ENCODE peak calls at places on chromosomes 12 and 14, in ten cellular contexts. M is lower lobe of right lung, T is left ventricle myocardium inferior, H is glutamatergic neuron, C is heart left ventricle, X is PC-3, A is adrenal gland, Z is A549, N is stomach, S is left lung. Q is an unnamed sample.

GRCh38 chr12:61706783-61707182 is 553.4 kb upstream of the USP15 start:
- DNase-seq in X (no peak), N (no peak), C (no peak), Z (no peak), S (no peak), M (no peak), T (no peak), H (no peak), A (no peak), Q (no peak)

GRCh38 chr12:5379737-5380496 is 52.0 kb upstream of the NTF3 start:
- DNase-seq in S (no peak), Z (no peak), A (no peak), H (no peak), T (no peak), M (no peak), N (no peak), X (peak; percentile 44), C (no peak), Q (peak; percentile 51)

GRCh38 chr12:10362828-10363664 is 26.8 kb downstream of the KLRK1 start:
- DNase-seq in C (no peak), X (no peak), A (no peak), N (no peak), S (no peak), H (no peak), M (no peak), T (no peak), Z (no peak), Q (no peak)

GRCh38 chr14:37278673-37279538 is 81.2 kb downstream of the MIPOL1 start:
- DNase-seq in N (no peak), C (no peak), Z (no peak), S (no peak), H (no peak), A (no peak), X (no peak), T (no peak), M (no peak), Q (no peak)

GRCh38 chr14:94344389-94344788 is 21.3 kb upstream of the SERPINA6 start:
- DNase-seq in T (no peak), C (no peak), M (no peak), Z (no peak), N (no peak), A (no peak), S (no peak), H (no peak), X (no peak), Q (no peak)

GRCh38 chr12:62250671-62251608 is 9.3 kb upstream of the USP15 start:
- DNase-seq in S (no peak), C (no peak), A (no peak), Z (no peak), M (no peak), N (no peak), T (no peak), H (no peak), X (no peak), Q (no peak)

GRCh38 chr12:119423285-119423684 is 88.8 kb downstream of the CCDC60 start:
- DNase-seq in X (no peak), A (no peak), S (no peak), Z (no peak), M (no peak), C (no peak), N (no peak), T (no peak), H (peak; percentile 23), Q (no peak)

GRCh38 chr14:90275820-90276219 is 19.5 kb downstream of the PSMC1 start:
- DNase-seq in Z (no peak), M (no peak), X (no peak), H (no peak), N (no peak), T (no peak), S (no peak), C (no peak), A (no peak), Q (no peak)

GRCh38 chr12:110107369-110108281 is 16.5 kb upstream of the IFT81 start:
- DNase-seq in S (no peak), H (no peak), A (peak; percentile 75), M (no peak), X (peak; percentile 31), T (peak; percentile 20), C (no peak), Z (peak; percentile 75), N (no peak), Q (peak; percentile 66)

GRCh38 chr12:54014315-54015209 is 5.8 kb downstream of the HOXC8 start:
- DNase-seq in H (no peak), N (no peak), Z (no peak), S (peak; percentile 53), C (no peak), M (no peak), X (no peak), T (no peak), A (no peak), Q (no peak)

GRCh38 chr14:20197459-20197858 is 6.8 kb downstream of the OR11G2 start:
- DNase-seq in C (no peak), A (no peak), M (peak; percentile 62), T (no peak), H (no peak), S (no peak), N (no peak), Z (no peak), X (no peak), Q (no peak)

GRCh38 chr12:48813464-48814312 is 4.6 kb upstream of the CACNB3 start:
- DNase-seq in M (no peak), T (no peak), N (no peak), C (no peak), A (no peak), S (no peak), H (no peak), X (no peak), Z (no peak), Q (no peak)
- TF ChIP-seq CTCF in M (no peak), T (no peak), N (no peak), C (no peak), A (no peak), S (no peak), H (no peak), X (no peak), Z (no peak), Q (no peak)

DNA sequence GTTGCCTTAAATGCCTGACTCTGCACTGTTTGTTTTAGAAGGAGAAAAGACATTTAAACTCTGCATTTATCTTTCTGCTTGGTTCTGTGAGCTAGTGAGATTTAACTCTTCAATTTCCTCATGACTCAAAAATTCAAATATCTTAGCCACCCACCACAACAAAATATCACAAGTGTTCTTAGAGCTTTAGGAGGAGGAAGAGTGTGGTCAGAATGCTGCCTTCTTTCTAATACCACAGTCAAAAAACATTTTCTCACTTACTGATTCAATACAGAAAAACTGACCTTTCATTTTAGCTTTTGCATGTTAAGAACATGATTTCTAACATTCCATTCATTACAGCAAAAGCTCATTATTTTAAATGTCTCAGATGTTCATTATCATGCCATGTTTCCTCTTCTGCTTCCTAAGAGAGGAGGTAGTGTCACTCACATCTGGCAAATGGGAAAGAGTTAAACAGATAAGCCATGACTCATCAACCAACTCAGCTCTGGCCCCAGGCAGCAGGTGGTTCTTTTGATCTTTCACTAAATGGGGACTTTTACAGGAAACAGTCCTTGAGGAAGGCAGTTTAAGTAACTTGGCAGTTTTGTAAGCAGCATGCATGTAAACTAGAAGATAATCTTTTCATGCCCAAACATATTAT is 56.4 kb upstream of the RNU6-8 start:
- DNase-seq in Z (peak; percentile 21), C (no peak), T (no peak), X (peak; percentile 87), H (no peak), A (no peak), N (no peak), S (no peak), M (no peak), Q (peak; percentile 74)
- TF ChIP-seq CTCF in Z (no peak), C (no peak), T (no peak), X (no peak), H (no peak), A (no peak), N (no peak), S (no peak), M (no peak), Q (no peak)

GRCh38 chr12:21371050-21371449 is 1.7 kb upstream of the IAPP start:
- DNase-seq in H (no peak), C (no peak), A (no peak), X (no peak), S (no peak), T (no peak), N (no peak), M (no peak), Z (no peak), Q (no peak)
- TF ChIP-seq CTCF in H (no peak), C (no peak), A (no peak), X (no peak), S (no peak), T (no peak), N (no peak), M (no peak), Z (no peak), Q (no peak)

GRCh38 chr12:401235-402126 is at the start of gene CCDC77:
- DNase-seq in H (peak; percentile 89), C (peak; percentile 92), T (peak; percentile 89), A (peak; percentile 90), M (peak; percentile 92), S (peak; percentile 92), Z (peak; percentile 78), X (peak; percentile 95), N (peak; percentile 92), Q (peak; percentile 98)
- TF ChIP-seq CTCF in H (no peak), C (peak; percentile 62), T (peak; percentile 43), A (no peak), M (peak; percentile 30), S (peak; percentile 16), Z (no peak), X (no peak), N (no peak), Q (no peak)

Q was measured in RWPE1.